ENCODE peak calls at places on chromosomes 6 and 20, in seven cellular contexts. Z, U, F, B, K, V and M are unnamed samples. For H3K4me1, the result is how much of the 10 kb centered on the place peaks cover.

GRCh38 chr6:75818061-75818855 is 69.2 kb downstream of the MYO6 start:
- DNase-seq in Z (no peak), U (no peak), F (peak), B (no peak), K (no peak), V (no peak), M (no peak)

GRCh38 chr6:125798734-125799510 is 8.2 kb downstream of the NCOA7 start:
- DNase-seq in Z (no peak), U (no peak), F (peak), B (no peak), K (peak), V (no peak), M (no peak)

GRCh38 chr6:162363757-162364156 is 363.8 kb downstream of the PRKN start:
- DNase-seq in Z (no peak), U (no peak), F (peak), B (no peak), K (no peak), V (no peak), M (no peak)

GRCh38 chr6:40907198-40907701 is 131.8 kb downstream of the UNC5CL start:
- DNase-seq in Z (no peak), U (peak), F (peak), B (no peak), K (no peak), V (no peak), M (no peak)

GRCh38 chr6:39256294-39256693 is 27.0 kb upstream of the KCNK5 start:
- DNase-seq in Z (no peak), U (no peak), F (no peak), B (no peak), K (no peak), V (no peak), M (no peak)

GRCh38 chr6:12483712-12484111 is 193.6 kb downstream of the EDN1 start:
- DNase-seq in Z (no peak), U (no peak), F (peak), B (no peak), K (peak), V (no peak), M (no peak)

GRCh38 chr20:12237772-12238171 is 320.1 kb downstream of the BTBD3 start:
- DNase-seq in Z (no peak), U (peak), F (no peak), B (no peak), K (peak), V (no peak), M (no peak)

GRCh38 chr20:57380081-57380750 is 11.0 kb upstream of the RBM38 start:
- DNase-seq in Z (no peak), U (no peak), F (no peak), B (no peak), K (no peak), V (no peak), M (no peak)

GRCh38 chr20:44746367-44747165 is 901 bp downstream of the KCNK15 start:
- DNase-seq in Z (no peak), U (no peak), F (peak), B (no peak), K (no peak), V (peak), M (no peak)

GRCh38 chr20:6506906-6507305 is 260.6 kb upstream of the BMP2 start:
- DNase-seq in Z (no peak), U (no peak), F (no peak), B (no peak), K (no peak), V (no peak), M (no peak)

GRCh38 chr6:170441316-170441715 is 111.8 kb downstream of the PSMB1 start:
- DNase-seq in Z (no peak), U (no peak), F (peak), B (no peak), K (no peak), V (no peak), M (no peak)

GRCh38 chr20:52303281-52303950 is 111.8 kb upstream of the ZFP64 start:
- DNase-seq in Z (no peak), U (no peak), F (no peak), B (no peak), K (no peak), V (no peak), M (no peak)

GRCh38 chr6:121436966-121437756 is 1.7 kb downstream of the GJA1 start:
- DNase-seq in Z (no peak), U (peak), F (peak), B (peak), K (peak), V (peak), M (no peak)

GRCh38 chr6:36679043-36679821 is 718 bp downstream of the CDKN1A start:
- DNase-seq in Z (peak), U (peak), F (peak), B (peak), K (no peak), V (peak), M (peak)

GRCh38 chr6:157223021-157223430 is 100.3 kb downstream of the TMEM242 start:
- DNase-seq in Z (no peak), U (no peak), F (peak), B (no peak), K (no peak), V (no peak), M (no peak)

GRCh38 chr6:142881771-142882170 is 63.2 kb downstream of the HIVEP2 start:
- DNase-seq in Z (no peak), U (no peak), F (peak), B (no peak), K (no peak), V (no peak), M (no peak)

GRCh38 chr20:47196091-47197081 is 160.1 kb downstream of the ZMYND8 start:
- DNase-seq in Z (peak), U (peak), F (peak), B (peak), K (peak), V (peak), M (peak)

GRCh38 chr6:8481727-8482126 is 46.4 kb upstream of the SLC35B3 start:
- DNase-seq in Z (peak), U (no peak), F (peak), B (no peak), K (peak), V (no peak), M (no peak)

GRCh38 chr20:38143646-38144554 is 21.2 kb downstream of the TGM2 start:
- DNase-seq in Z (no peak), U (no peak), F (peak), B (no peak), K (peak), V (no peak), M (no peak)

GRCh38 chr6:108363756-108364356 is 69.0 kb downstream of the AFG1L start:
- DNase-seq in Z (no peak), U (no peak), F (peak), B (no peak), K (no peak), V (no peak), M (no peak)

GRCh38 chr20:57837208-57838035 is 127.6 kb upstream of the PMEPA1 start:
- DNase-seq in Z (no peak), U (no peak), F (no peak), B (no peak), K (no peak), V (no peak), M (no peak)

GRCh38 chr6:149429427-149430360 is 29.6 kb downstream of the SUMO4 start:
- DNase-seq in Z (no peak), U (no peak), F (no peak), B (no peak), K (no peak), V (no peak), M (peak)

GRCh38 chr6:113672691-113673149 is 184.4 kb upstream of the MARCKS start:
- DNase-seq in Z (peak), U (peak), F (peak), B (peak), K (no peak), V (peak), M (no peak)

DNA sequence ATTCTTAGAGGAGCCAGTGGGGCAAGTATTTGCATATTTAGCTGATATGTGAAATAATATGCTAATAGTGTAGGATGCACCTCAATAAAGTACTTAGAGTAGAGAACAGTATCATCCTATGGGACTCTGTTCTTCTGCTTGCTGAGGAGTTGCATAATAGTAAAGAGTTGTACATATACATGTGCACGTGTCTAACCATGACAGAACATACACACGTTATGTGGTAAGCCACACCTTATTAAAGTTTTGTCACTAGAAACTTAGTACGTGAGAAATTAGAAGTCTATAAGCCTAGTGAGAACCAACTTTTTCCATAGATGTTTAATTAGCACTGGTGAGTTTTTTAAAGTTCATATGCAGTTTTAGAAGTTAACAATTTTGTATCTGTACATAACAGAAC is 80.7 kb downstream of the L3MBTL3 start:
- DNase-seq in Z (no peak), U (no peak), F (no peak), B (no peak), K (no peak), V (no peak), M (no peak)
- H3K4me1 ChIP-seq in Z (under half), U (under half), F (under half), B (under half), K (under half), V (under half), M (under half)

GRCh38 chr6:1077822-1078221 is 234.1 kb upstream of the FOXQ1 start:
- DNase-seq in Z (no peak), U (no peak), F (no peak), B (no peak), K (no peak), V (no peak), M (no peak)
- H3K4me1 ChIP-seq in Z (under half), U (under half), F (under half), B (under half), K (under half), V (under half), M (under half)

DNA sequence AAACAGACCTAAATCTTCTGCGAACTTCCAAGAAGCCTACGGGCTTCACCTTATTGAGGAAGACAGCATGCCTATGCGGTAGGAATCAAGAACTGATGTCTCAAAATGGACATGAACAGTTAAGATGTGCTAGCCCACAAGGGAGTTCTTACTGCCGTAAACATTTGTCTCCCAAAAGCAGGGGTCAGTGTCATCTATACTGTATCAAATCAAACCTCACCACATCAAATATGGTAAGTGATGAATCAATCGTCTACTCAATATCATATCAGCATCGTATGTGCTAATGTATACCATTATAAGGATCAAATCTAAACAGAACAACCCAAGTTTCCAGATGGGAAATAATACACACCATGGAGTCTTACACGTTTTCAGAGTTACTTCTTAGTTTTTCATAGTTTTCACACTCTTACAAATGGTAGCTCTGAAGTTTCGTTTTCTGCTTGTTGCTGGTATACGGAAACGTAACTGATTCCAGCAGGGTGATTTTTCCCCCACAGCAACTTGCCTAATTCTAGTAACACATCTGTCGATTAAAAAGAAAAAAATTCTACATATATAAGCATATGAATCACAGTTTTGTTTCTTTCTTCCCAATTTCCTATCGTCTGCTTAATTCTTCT is 12.6 kb downstream of the RRBP1 start:
- DNase-seq in Z (no peak), U (no peak), F (peak), B (no peak), K (peak), V (no peak), M (no peak)
- H3K4me1 ChIP-seq in Z (under half), U (under half), F (half or more), B (under half), K (half or more), V (half or more), M (half or more)

GRCh38 chr20:62360854-62361798 is 6.0 kb downstream of the LAMA5 start:
- DNase-seq in Z (no peak), U (peak), F (no peak), B (no peak), K (no peak), V (peak), M (no peak)
- H3K4me1 ChIP-seq in Z (half or more), U (half or more), F (under half), B (under half), K (under half), V (half or more), M (half or more)

GRCh38 chr20:2135018-2135417 is 33.4 kb downstream of the STK35 start:
- DNase-seq in Z (no peak), U (no peak), F (peak), B (no peak), K (no peak), V (no peak), M (no peak)
- H3K4me1 ChIP-seq in Z (under half), U (half or more), F (half or more), B (half or more), K (under half), V (under half), M (half or more)

DNA sequence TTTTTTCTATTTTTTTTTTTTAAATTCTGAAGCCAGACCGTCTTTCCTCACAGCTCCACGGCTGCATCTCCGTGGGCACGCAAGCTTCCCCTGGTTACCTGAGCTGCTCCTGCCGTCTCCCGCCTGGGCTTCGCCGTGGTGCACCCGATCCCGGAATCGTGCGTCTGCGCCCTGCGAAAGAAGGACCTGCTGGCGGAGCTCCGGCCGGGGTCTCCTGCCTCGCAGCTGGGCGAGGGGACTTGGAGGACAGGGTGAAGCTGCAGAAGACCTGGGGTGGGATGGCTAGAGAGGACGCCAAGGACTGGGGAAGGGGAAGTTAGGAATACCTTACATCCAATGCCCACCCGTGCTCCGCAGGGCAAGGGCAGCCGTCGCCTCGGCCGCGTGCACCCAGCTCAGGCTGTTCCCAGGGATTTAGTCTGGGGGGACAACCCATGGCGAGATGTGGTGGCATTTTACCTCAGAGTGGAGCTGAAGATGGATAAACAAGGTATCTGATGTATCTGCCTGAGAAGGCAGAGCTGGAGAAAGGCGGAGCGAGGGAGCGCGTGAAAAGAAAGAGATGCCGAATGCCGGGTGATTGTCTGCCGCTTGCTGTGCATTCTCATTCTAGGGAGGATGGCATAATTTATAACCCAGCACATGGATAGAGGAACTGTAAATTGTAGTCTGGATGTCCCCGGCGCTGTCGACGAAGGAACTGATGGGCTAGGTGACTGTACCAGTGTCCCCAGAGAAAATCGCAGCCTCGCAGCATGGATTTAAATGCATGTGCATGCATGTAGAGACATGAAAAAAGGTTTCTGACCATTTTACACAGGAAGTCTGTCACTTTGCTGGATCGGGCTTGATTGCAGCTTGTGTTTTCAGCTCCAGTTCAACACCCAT is 150.0 kb downstream of the PRL start:
- DNase-seq in Z (no peak), U (peak), F (peak), B (no peak), K (no peak), V (peak), M (no peak)
- H3K4me1 ChIP-seq in Z (under half), U (under half), F (under half), B (under half), K (under half), V (under half), M (half or more)

DNA sequence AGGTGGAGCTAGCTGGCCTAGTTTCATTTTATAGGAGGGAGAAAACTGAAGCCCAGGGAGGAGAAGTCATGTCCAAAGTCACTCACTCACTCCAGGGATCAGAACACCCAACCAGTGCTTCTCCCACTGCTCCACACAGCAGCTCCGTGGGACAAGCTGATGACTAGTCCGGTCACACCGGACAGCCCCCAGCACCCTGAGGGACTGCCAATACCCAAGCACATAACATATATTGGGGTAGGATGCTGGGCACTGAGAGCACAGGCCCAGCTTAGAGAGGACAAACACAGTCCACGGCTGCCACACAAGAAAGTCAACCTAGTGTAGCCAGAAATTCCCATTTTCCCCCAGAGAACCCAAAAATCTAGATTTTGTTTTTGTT is 5.7 kb downstream of the RRBP1 start:
- DNase-seq in Z (no peak), U (no peak), F (no peak), B (no peak), K (no peak), V (no peak), M (no peak)
- H3K4me1 ChIP-seq in Z (under half), U (under half), F (half or more), B (under half), K (under half), V (half or more), M (under half)

DNA sequence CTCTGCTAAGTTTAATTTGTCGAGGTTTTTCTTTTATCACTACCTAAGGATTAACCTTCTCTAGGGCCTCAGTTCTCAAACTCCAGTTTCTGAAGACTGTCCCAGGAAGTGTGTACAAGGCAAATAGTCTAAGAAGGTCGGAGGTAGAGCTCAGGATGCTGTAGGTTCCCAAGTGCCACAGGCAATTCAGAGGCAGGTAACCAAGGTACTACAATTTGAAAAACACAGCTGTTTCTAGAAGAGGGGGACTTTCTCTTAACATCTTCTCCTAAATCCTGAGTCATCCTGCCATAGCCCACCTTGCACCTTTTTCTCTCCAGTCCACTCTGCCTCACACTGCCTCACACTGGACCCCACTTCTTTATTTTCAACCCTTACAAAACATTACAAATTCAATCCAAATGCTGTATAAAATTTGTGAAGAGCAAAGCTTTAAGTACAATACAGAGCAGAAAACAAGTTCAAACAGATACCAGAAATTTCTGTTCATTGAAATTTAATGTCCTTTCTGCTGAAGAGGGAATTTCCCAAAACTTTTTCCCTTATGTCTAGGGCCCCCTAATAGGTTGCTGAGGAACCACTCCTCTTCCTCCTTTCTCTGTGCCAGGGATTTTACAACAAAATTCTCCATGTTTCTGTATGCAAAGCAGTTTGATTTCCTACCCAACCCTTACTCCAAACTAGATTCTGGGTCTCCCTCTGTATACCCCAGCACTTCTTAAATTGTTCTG is 43.0 kb downstream of the FRK start:
- DNase-seq in Z (no peak), U (no peak), F (no peak), B (no peak), K (no peak), V (no peak), M (no peak)
- H3K4me1 ChIP-seq in Z (under half), U (under half), F (under half), B (under half), K (under half), V (under half), M (under half)

DNA sequence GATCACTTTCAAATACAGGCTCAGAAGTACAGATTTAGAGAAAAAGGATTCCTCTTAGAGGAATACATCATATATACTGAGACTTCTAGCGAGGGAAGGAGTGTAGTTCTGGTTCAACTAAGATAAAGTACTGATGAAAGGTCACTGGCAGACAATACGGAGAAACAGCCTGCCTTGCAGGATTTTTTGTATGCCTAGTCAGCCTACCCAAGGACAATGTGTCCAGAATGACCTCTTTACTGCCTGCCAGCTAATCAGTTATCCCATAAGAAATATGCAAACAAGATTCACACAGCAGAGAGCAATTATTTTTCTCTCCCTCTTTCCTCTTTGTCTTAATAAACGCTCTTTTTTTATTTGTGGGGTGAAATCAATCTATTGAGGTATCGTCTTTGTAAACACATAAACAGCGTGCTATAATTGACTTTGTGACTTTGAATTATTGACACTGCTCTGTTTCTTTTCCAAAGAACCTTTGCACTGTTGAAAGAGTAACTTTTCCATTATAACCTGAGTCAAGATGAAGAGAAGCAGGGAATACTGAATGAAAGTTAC is 1.4 kb upstream of the TSPYL4 start:
- DNase-seq in Z (no peak), U (no peak), F (peak), B (no peak), K (no peak), V (no peak), M (no peak)
- H3K4me1 ChIP-seq in Z (under half), U (under half), F (under half), B (under half), K (under half), V (under half), M (under half)

GRCh38 chr6:24950210-24950941 is 14.6 kb upstream of the RIPOR2 start:
- DNase-seq in Z (no peak), U (no peak), F (no peak), B (no peak), K (no peak), V (no peak), M (no peak)
- H3K4me1 ChIP-seq in Z (under half), U (under half), F (under half), B (under half), K (under half), V (under half), M (under half)